ENCODE peak calls at places on chromosomes 7 and 10, in five cellular contexts. A is dorsolateral prefrontal cortex, P is heart right ventricle, G is GM12865, C is prostate gland. Q is an unnamed sample.

GRCh38 chr7:94590526-94591162 is 65.3 kb downstream of the SGCE start:
- DNase-seq in A (no peak), P (no peak), G (no peak), C (no peak), Q (no peak)

GRCh38 chr7:867001-867405 is 9.4 kb upstream of the GET4 start:
- DNase-seq in A (no peak), P (peak; percentile 54), G (no peak), C (peak; percentile 82), Q (peak; percentile 90)

GRCh38 chr7:113289140-113289740 is 170.9 kb upstream of the SMIM30 start:
- DNase-seq in A (no peak), P (no peak), G (peak; percentile 30), C (no peak), Q (no peak)

GRCh38 chr7:130180571-130180971 is 24.6 kb downstream of the TMEM209 start:
- DNase-seq in A (no peak), P (no peak), G (no peak), C (no peak), Q (no peak)

GRCh38 chr10:126315471-126316177 is 72.7 kb downstream of the ADAM12 start:
- DNase-seq in A (no peak), P (no peak), G (no peak), C (no peak), Q (no peak)

GRCh38 chr7:27661776-27662489 is 750 bp downstream of the HIBADH start:
- DNase-seq in A (no peak), P (no peak), G (peak; percentile 49), C (peak; percentile 31), Q (peak; percentile 40)

GRCh38 chr7:68206946-68207485 is 1210.4 kb downstream of the TYW1 start:
- DNase-seq in A (no peak), P (no peak), G (no peak), C (no peak), Q (no peak)

GRCh38 chr10:130003166-130003565 is 39.1 kb upstream of the EBF3 start:
- DNase-seq in A (no peak), P (no peak), G (no peak), C (no peak), Q (no peak)

GRCh38 chr10:44195120-44196007 is 189.5 kb downstream of the CXCL12 start:
- DNase-seq in A (no peak), P (peak; percentile 67), G (no peak), C (peak; percentile 33), Q (no peak)

GRCh38 chr7:2876031-2876862 is 32.1 kb upstream of the GNA12 start:
- DNase-seq in A (no peak), P (no peak), G (no peak), C (no peak), Q (no peak)

GRCh38 chr7:150952331-150953050 is 25.6 kb downstream of the KCNH2 start:
- DNase-seq in A (no peak), P (no peak), G (no peak), C (no peak), Q (no peak)

GRCh38 chr10:100895896-100896295 is 16.9 kb upstream of the SLF2 start:
- DNase-seq in A (no peak), P (no peak), G (no peak), C (no peak), Q (no peak)

GRCh38 chr10:18332048-18332447 is 191.8 kb downstream of the CACNB2 start:
- DNase-seq in A (no peak), P (no peak), G (no peak), C (no peak), Q (no peak)

GRCh38 chr7:156031679-156032478 is 219.6 kb upstream of the SHH start:
- DNase-seq in A (no peak), P (no peak), G (no peak), C (no peak), Q (no peak)

GRCh38 chr10:115157357-115157756 is 64.2 kb downstream of the ATRNL1 start:
- DNase-seq in A (no peak), P (no peak), G (no peak), C (no peak), Q (no peak)

GRCh38 chr7:137715546-137715945 is 131.2 kb downstream of the DGKI start:
- DNase-seq in A (no peak), P (no peak), G (no peak), C (no peak), Q (no peak)

GRCh38 chr10:44316187-44316921 is 68.5 kb downstream of the CXCL12 start:
- DNase-seq in A (no peak), P (no peak), G (peak; percentile 66), C (no peak), Q (no peak)

GRCh38 chr10:132292972-132293415 is 14.8 kb downstream of the STK32C start:
- DNase-seq in A (peak; percentile 47), P (no peak), G (no peak), C (no peak), Q (no peak)

GRCh38 chr10:112802411-112803060 is 147.5 kb upstream of the TCF7L2 start:
- DNase-seq in A (no peak), P (no peak), G (no peak), C (no peak), Q (no peak)

GRCh38 chr7:155213955-155214327 is 83.7 kb upstream of the INSIG1 start:
- DNase-seq in A (no peak), P (no peak), G (no peak), C (no peak), Q (peak; percentile 31)

GRCh38 chr7:40306596-40306995 is 171.8 kb downstream of the SUGCT start:
- DNase-seq in A (no peak), P (no peak), G (no peak), C (no peak), Q (no peak)

GRCh38 chr10:78053201-78053868 is 19.7 kb downstream of the RPS24 start:
- DNase-seq in A (no peak), P (no peak), G (no peak), C (no peak), Q (no peak)

GRCh38 chr10:121974535-121975294 is at the start of gene NSMCE4A:
- DNase-seq in A (peak; percentile 67), P (peak; percentile 81), G (peak; percentile 89), C (peak; percentile 70), Q (peak; percentile 36)

GRCh38 chr10:78934499-78934898 is 134.3 kb upstream of the ZMIZ1 start:
- DNase-seq in A (no peak), P (no peak), G (no peak), C (no peak), Q (no peak)

GRCh38 chr7:149125189-149125863 is 798 bp downstream of the ZNF425 start:
- DNase-seq in A (no peak), P (no peak), G (no peak), C (no peak), Q (no peak)

GRCh38 chr10:129564923-129565322 is 97.9 kb downstream of the MGMT start:
- DNase-seq in A (no peak), P (no peak), G (no peak), C (no peak), Q (no peak)

GRCh38 chr7:123271231-123271630 is 71.5 kb upstream of the SLC13A1 start:
- DNase-seq in A (no peak), P (no peak), G (no peak), C (no peak), Q (no peak)

DNA sequence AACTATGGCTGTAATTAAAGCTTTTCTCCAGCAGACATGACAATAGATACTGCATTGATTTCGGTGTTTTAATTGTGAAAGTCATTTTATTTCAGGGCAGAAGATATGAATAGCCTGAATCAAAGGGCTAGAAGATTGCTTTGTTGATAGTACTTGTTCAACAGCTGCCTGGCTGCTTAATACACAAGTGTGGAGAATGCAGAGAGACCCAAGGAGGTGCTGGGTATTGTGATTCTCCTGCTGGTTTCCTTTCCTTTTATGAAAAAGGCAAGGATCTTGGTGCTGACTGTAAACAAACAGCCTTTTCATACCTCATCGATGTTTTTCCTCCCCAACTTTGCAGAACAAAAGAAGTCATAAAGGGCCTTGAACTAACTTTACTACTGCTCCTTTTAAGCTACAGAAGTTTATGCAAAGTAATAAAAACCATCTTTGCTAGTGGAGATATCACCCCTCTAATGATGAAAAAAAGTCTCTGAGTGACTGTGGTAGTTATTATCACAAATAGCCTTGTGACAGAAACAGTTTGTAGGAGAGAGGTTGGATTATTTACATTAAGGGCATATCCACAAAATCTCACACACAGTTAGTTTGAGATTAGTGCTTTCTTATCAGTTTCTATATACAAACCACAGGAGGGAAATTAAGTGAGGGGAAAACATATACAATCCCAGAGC is 800.0 kb downstream of the LRMDA start:
- DNase-seq in A (no peak), P (no peak), G (no peak), C (no peak), Q (no peak)
- H3K4me3 ChIP-seq in A (no peak overlapping the region), P (no peak overlapping the region), G (no peak overlapping the region), C (no peak overlapping the region), Q (no peak overlapping the region)

GRCh38 chr7:35252584-35252983 is 1.3 kb downstream of the TBX20 start:
- DNase-seq in A (no peak), P (no peak), G (no peak), C (no peak), Q (no peak)
- H3K4me3 ChIP-seq in A (no peak overlapping the region), P (peak overlapping the region; percentile 64), G (no peak overlapping the region), C (no peak overlapping the region), Q (no peak overlapping the region)

GRCh38 chr7:132655071-132655761 is 78.9 kb upstream of the PLXNA4 start:
- DNase-seq in A (peak; percentile 38), P (peak; percentile 34), G (peak; percentile 7), C (peak; percentile 5), Q (peak; percentile 18)
- H3K4me3 ChIP-seq in A (no peak overlapping the region), P (no peak overlapping the region), G (no peak overlapping the region), C (no peak overlapping the region), Q (peak overlapping the region; percentile 12)

GRCh38 chr10:102602272-102603045 is 41.8 kb upstream of the TRIM8 start:
- DNase-seq in A (no peak), P (no peak), G (no peak), C (no peak), Q (no peak)

GRCh38 chr10:102601639-102602038 is 42.6 kb upstream of the TRIM8 start:
- DNase-seq in A (no peak), P (no peak), G (no peak), C (no peak), Q (no peak)

GRCh38 chr10:102599565-102600327 is 44.5 kb upstream of the TRIM8 start:
- DNase-seq in A (no peak), P (no peak), G (no peak), C (no peak), Q (no peak)

GRCh38 chr10:102603946-102604345 is 40.3 kb upstream of the TRIM8 start:
- DNase-seq in A (no peak), P (no peak), G (no peak), C (no peak), Q (no peak)

GRCh38 chr10:102600816-102601215 is 43.5 kb upstream of the TRIM8 start:
- DNase-seq in A (no peak), P (no peak), G (no peak), C (no peak), Q (no peak)
- H3K4me3 ChIP-seq in A (no peak overlapping the region), P (no peak overlapping the region), G (no peak overlapping the region), C (no peak overlapping the region), Q (no peak overlapping the region)

DNA sequence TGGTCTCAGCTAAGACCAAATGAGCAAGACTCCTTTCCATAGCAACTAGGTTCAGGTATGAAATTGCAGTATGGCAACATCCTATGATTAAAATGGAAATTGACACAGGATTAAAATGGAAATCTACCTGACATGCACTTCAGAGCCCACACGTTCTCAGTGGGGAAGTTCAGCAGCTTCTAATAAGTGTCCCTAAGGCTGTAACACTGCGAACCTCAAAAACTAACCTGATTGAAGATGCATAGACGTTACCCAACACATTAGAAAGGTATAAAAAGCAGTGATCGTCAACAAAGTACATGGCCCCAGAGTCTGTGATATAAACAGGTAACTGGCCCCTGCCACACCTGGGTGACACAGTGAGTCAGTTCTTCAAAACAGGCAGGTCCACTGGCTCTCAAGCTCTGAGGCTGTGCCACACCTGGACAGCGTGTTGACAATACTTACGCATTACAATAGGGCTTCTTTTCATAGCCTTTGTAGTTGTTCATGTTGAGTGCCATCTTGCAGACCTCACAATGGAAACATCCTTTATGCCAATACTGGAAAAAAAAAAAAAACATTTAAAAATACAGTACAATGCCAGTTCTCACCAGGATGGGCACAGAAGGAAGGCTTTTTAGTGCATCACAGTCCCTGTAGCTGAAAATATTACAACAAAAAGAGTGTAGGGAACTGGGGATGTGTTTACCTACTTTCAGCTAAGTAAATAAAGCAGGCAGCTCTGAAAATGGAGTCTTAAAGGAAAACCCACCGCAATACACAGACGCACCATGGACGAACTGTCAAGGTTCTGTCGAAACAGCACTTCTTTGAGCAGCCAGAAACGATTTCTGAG is 275.0 kb upstream of the NEBL start:
- DNase-seq in A (no peak), P (no peak), G (no peak), C (no peak), Q (no peak)
- H3K4me3 ChIP-seq in A (peak overlapping the region; percentile 63), P (no peak overlapping the region), G (no peak overlapping the region), C (peak overlapping the region; percentile 67), Q (peak overlapping the region; percentile 76)